ENCODE peak calls at places on chromosomes 2 and 18, in four cellular contexts. V is tibial nerve, X is WERI-Rb-1, R is fibroblast of villous mesenchyme. I is an unnamed sample.
A peak's percentile ranks its signal among the peaks of the same experiment; 100 is the strongest.

GRCh38 chr18:54444309-54444914 is 86.7 kb downstream of the C18orf54 start:
- DNase-seq in V (peak; percentile 24), X (peak; percentile 47), R (peak; percentile 64), I (peak; percentile 79)

GRCh38 chr2:179218848-179219594 is 45.6 kb downstream of the SESTD1 start:
- DNase-seq in X (peak; percentile 57), V (peak; percentile 89), R (peak; percentile 84), I (peak; percentile 91)

GRCh38 chr18:41075212-41075611 is 879.8 kb upstream of the PIK3C3 start:
- DNase-seq in V (no peak), X (no peak), R (peak; percentile 12), I (peak; percentile 77)

GRCh38 chr2:188078544-188078943 is 213.1 kb upstream of the GULP1 start:
- DNase-seq in X (no peak), R (no peak), V (no peak), I (no peak)

GRCh38 chr2:46487667-46488333 is 8.4 kb downstream of the TMEM247 start:
- DNase-seq in X (no peak), V (peak; percentile 54), R (peak; percentile 84), I (peak; percentile 84)

GRCh38 chr18:74190086-74190485 is 41.8 kb downstream of the TIMM21 start:
- DNase-seq in V (no peak), R (peak; percentile 53), X (no peak), I (peak; percentile 64)

GRCh38 chr18:22676423-22676822 is 256.7 kb upstream of the RBBP8 start:
- DNase-seq in V (no peak), R (peak; percentile 86), X (no peak), I (no peak)

GRCh38 chr2:105812180-105813044 is 67.7 kb downstream of the NCK2 start:
- DNase-seq in R (peak; percentile 83), X (no peak), V (peak; percentile 27), I (peak; percentile 51)

GRCh38 chr2:100978582-100979051 is 23.5 kb upstream of the RPL31 start:
- DNase-seq in X (no peak), R (peak; percentile 12), V (no peak), I (peak; percentile 56)

GRCh38 chr18:39799010-39799409 is 2156.0 kb upstream of the PIK3C3 start:
- DNase-seq in X (no peak), R (no peak), V (no peak), I (no peak)

DNA sequence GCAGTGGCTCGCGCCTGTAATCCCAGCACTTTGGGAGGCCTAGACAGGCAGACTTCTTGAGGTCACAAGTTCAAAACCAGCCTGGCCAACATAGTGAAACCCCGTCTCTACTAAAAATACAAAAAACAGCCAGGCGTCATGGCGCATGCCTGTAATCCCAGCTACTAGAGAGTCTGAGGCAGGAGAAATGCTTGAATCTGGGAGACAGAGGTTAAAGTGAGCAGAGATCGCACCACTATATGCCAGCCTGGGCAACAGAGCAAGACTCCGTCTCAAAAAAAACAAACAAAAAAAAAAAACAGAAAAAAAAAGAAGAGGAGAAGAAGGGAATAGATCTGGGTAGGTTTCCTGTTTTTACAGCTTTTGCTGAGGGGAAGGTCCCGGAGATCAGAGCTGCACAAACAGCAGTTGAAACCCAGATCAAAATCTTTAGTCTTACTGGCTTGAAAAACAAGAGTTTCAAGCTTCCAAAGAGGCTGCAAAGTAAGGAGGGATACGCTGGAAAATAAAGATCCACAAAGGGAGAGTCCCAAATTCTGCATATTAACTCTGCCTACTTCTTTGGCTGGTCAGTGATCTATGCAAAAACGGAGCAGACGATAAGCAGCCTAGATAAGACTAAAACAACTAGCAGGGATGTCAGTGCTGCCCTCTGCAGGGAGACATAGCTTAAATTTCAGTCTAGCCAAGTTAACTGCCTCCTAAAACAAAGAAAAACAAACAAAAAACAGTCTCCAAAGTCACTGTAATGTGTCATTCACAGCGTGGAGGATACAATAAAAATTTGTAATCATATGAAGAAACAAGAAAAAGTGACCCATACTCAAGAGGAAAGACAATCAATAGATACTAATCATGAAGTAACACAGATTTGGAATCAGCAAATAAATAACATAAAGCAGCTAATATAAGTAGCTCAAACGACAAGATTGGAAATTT is 74.1 kb downstream of the TLK1 start:
- DNase-seq in X (peak; percentile 56), V (peak; percentile 30), R (peak; percentile 72), I (peak; percentile 38)
- H3K4me3 ChIP-seq in X (no peak overlapping the region), V (no peak overlapping the region), R (no peak overlapping the region), I (no peak overlapping the region)

DNA sequence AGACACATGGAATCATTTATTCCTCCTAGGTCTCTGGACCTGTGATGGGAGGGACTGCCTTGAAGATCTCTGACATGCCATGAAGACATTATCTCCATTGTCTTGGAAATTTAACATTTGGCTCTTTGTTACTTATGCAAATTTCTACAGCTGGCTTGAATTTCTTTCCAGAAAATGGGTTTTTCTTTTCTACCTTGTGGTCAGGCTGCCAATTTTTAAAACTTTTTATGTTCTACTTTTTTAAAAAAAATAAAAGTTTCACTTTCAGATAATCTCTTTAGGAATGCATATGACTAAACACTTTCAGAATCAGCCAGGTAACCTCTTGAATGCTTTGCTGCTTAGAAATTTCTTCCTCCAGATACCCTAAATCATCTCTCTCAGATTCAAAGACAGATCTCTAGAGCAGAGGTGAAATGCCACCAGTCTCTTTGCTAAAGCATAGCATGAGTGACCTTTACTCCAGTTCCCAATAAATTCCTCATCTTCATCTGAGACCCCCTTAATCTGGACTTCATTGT is 209.6 kb downstream of the RPRM start:
- DNase-seq in V (no peak), R (no peak), X (no peak), I (no peak)
- TF ChIP-seq CTCF in V (no peak), R (no peak), X (no peak), I (no peak)

GRCh38 chr2:209901187-209901586 is 101.3 kb upstream of the RPE start:
- DNase-seq in V (no peak), R (no peak), X (no peak), I (no peak)
- H3K4me3 ChIP-seq in V (no peak overlapping the region), R (no peak overlapping the region), X (no peak overlapping the region), I (no peak overlapping the region)

GRCh38 chr2:6877402-6878305 is at the start of gene RSAD2:
- DNase-seq in V (peak; percentile 33), X (no peak), R (peak; percentile 58), I (no peak)
- TF ChIP-seq CTCF in V (peak; percentile 12), X (no peak), R (no peak), I (no peak)

DNA sequence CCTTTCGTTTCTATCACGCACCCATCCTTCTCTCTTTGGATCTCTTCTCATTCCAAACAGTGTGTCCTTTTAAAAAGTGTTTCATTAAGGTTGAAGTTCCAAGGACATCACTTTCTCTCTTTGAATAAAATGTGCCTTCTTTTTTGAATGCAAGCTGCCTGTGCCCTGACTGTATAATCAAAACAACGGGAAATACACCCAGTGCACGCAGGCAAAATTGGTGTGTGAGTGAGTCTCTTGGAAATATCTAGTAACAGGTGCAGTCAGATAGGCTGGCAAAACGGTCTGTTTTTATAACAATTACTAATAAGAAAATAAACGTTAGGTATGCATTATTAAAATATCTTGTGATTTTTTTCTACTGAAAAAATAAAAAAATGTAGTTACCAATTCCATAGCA is 271.1 kb upstream of the TCF4 start:
- DNase-seq in V (no peak), R (no peak), X (no peak), I (no peak)
- H3K4me3 ChIP-seq in V (no peak overlapping the region), R (peak overlapping the region; percentile 44), X (no peak overlapping the region), I (peak overlapping the region; percentile 35)